ENCODE peak calls at places on chromosomes 7 and 10, in six cellular contexts. N is left ventricle myocardium inferior, T is gastrocnemius medialis, E is AG09309, Z is HCT116, Q is cardiac muscle cell. G is an unnamed sample.

GRCh38 chr7:107372298-107372697 is 97.6 kb upstream of the GPR22 start:
- DNase-seq in N (no peak), T (no peak), E (no peak), Z (no peak), Q (no peak), G (peak)

GRCh38 chr7:131249003-131249402 is 78.7 kb upstream of the MKLN1 start:
- DNase-seq in N (peak), T (peak), E (peak), Z (no peak), Q (peak), G (peak)

GRCh38 chr7:11193888-11194287 is 220.2 kb downstream of the PHF14 start:
- DNase-seq in N (no peak), T (no peak), E (no peak), Z (no peak), Q (peak), G (no peak)

GRCh38 chr7:117960351-117960750 is 87.1 kb upstream of the CTTNBP2 start:
- DNase-seq in N (no peak), T (no peak), E (no peak), Z (no peak), Q (no peak), G (no peak)

GRCh38 chr7:157645539-157645938 is 308.7 kb downstream of the DNAJB6 start:
- DNase-seq in N (no peak), T (no peak), E (no peak), Z (no peak), Q (no peak), G (no peak)

GRCh38 chr10:110430369-110431273 is 67.1 kb upstream of the DUSP5 start:
- DNase-seq in N (no peak), T (no peak), E (no peak), Z (no peak), Q (no peak), G (no peak)

GRCh38 chr7:79452032-79452494 is 1.4 kb downstream of the MAGI2 start:
- DNase-seq in N (peak), T (peak), E (no peak), Z (no peak), Q (peak), G (no peak)

GRCh38 chr10:34303022-34303421 is 512.1 kb downstream of the PARD3 start:
- DNase-seq in N (no peak), T (no peak), E (no peak), Z (no peak), Q (no peak), G (no peak)

GRCh38 chr7:23607130-23607529 is 9.9 kb downstream of the CCDC126 start:
- DNase-seq in N (no peak), T (no peak), E (no peak), Z (no peak), Q (no peak), G (no peak)

GRCh38 chr10:23695825-23696420 is 257.0 kb downstream of the OTUD1 start:
- DNase-seq in N (no peak), T (no peak), E (no peak), Z (no peak), Q (no peak), G (no peak)

GRCh38 chr10:93579089-93579488 is 12.6 kb downstream of the FFAR4 start:
- DNase-seq in N (no peak), T (no peak), E (no peak), Z (peak), Q (no peak), G (no peak)

GRCh38 chr7:142455392-142455791 is 197.5 kb upstream of the PRSS58 start:
- DNase-seq in N (no peak), T (no peak), E (no peak), Z (no peak), Q (peak), G (no peak)

GRCh38 chr10:49611815-49612512 is 1.9 kb downstream of the SLC18A3 start:
- DNase-seq in N (no peak), T (no peak), E (no peak), Z (no peak), Q (no peak), G (no peak)

GRCh38 chr7:143343596-143343995 is 18.9 kb downstream of the FAM131B start:
- DNase-seq in N (no peak), T (no peak), E (no peak), Z (no peak), Q (no peak), G (no peak)

GRCh38 chr7:66837007-66837406 is 84.0 kb upstream of the TMEM248 start:
- DNase-seq in N (no peak), T (no peak), E (no peak), Z (peak), Q (peak), G (no peak)

GRCh38 chr7:118080947-118081346 is 103.0 kb upstream of the LSM8 start:
- DNase-seq in N (no peak), T (no peak), E (no peak), Z (peak), Q (peak), G (no peak)

GRCh38 chr7:157312941-157313340 is 23.9 kb upstream of the DNAJB6 start:
- DNase-seq in N (no peak), T (no peak), E (no peak), Z (no peak), Q (no peak), G (no peak)

GRCh38 chr10:57457972-57458512 is 809.7 kb downstream of the IPMK start:
- DNase-seq in N (no peak), T (no peak), E (no peak), Z (no peak), Q (no peak), G (no peak)

GRCh38 chr7:159143780-159144755 is 599 bp downstream of the VIPR2 start:
- DNase-seq in N (peak), T (no peak), E (no peak), Z (no peak), Q (no peak), G (no peak)

GRCh38 chr10:96450514-96451207 is 63.1 kb downstream of the TLL2 start:
- DNase-seq in N (no peak), T (no peak), E (no peak), Z (no peak), Q (no peak), G (no peak)

GRCh38 chr7:118436663-118437062 is 212.2 kb downstream of the ANKRD7 start:
- DNase-seq in N (no peak), T (no peak), E (no peak), Z (no peak), Q (no peak), G (no peak)

GRCh38 chr7:26187380-26188290 is 12.9 kb downstream of the HNRNPA2B1 start:
- DNase-seq in N (no peak), T (no peak), E (no peak), Z (no peak), Q (no peak), G (no peak)

GRCh38 chr7:15720849-15721471 is 34.5 kb upstream of the MEOX2 start:
- DNase-seq in N (no peak), T (no peak), E (peak), Z (peak), Q (peak), G (no peak)

GRCh38 chr10:73837072-73837471 is 25.7 kb upstream of the NDST2 start:
- DNase-seq in N (no peak), T (no peak), E (no peak), Z (no peak), Q (peak), G (no peak)

GRCh38 chr10:43596546-43596945 is 9.7 kb upstream of the ZNF485 start:
- DNase-seq in N (no peak), T (no peak), E (no peak), Z (no peak), Q (no peak), G (no peak)

GRCh38 chr7:131538791-131539179 is 17.6 kb downstream of the PODXL start:
- DNase-seq in N (peak), T (peak), E (no peak), Z (no peak), Q (no peak), G (no peak)

GRCh38 chr10:58555930-58556311 is 43.2 kb downstream of the BICC1 start:
- DNase-seq in N (no peak), T (no peak), E (no peak), Z (no peak), Q (no peak), G (no peak)

GRCh38 chr10:24596531-24596930 is 127.2 kb downstream of the ARHGAP21 start:
- DNase-seq in N (no peak), T (no peak), E (no peak), Z (no peak), Q (no peak), G (no peak)

GRCh38 chr10:22477365-22478287 is 132.3 kb downstream of the SPAG6 start:
- DNase-seq in N (no peak), T (no peak), E (no peak), Z (no peak), Q (no peak), G (no peak)
- H3K4me3 ChIP-seq in N (peak), T (no peak), E (no peak), Z (no peak), Q (peak), G (no peak)

GRCh38 chr7:154679689-154680088 is 323.2 kb downstream of the PAXIP1 start:
- DNase-seq in N (no peak), T (no peak), E (no peak), Z (no peak), Q (no peak), G (no peak)

GRCh38 chr7:154677454-154677853 is 325.5 kb downstream of the PAXIP1 start:
- DNase-seq in N (no peak), T (no peak), E (no peak), Z (no peak), Q (no peak), G (no peak)

GRCh38 chr7:154674191-154674590 is 328.7 kb downstream of the PAXIP1 start:
- DNase-seq in N (no peak), T (no peak), E (no peak), Z (no peak), Q (no peak), G (no peak)

GRCh38 chr7:154675560-154675959 is 327.4 kb downstream of the PAXIP1 start:
- DNase-seq in N (no peak), T (no peak), E (no peak), Z (no peak), Q (no peak), G (no peak)

DNA sequence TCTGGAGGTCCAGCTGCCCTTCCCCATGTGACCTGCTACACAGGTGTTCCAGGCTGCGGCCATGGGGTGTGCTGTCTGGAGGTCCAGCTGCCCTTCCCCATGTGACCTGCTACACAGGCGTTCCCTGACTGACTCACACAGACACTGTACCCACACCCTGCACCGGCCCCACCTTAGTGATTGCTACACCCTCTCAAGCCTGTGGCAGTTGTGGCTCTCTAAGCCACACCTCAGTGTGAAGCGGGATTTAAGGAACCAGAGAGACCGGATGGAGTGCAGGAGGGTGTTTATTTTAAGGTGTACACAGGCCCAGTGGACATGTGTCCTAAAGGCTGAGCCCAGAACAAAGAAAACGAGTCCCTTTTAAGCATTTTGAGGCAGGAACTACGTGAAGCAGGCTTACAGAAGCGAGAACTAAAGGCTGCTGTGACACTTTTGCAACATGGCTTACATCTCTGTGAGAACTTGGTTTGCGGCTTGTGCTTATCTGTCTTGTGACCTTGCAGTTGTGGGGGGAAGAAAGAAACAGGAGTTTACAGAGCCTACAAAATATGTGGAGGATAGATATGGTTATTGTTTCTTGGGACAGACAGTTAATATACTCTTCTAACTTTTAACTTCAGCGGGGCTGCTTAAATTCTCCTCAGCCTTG is 326.4 kb downstream of the PAXIP1 start:
- DNase-seq in N (no peak), T (no peak), E (no peak), Z (no peak), Q (no peak), G (no peak)
- H3K4me3 ChIP-seq in N (no peak), T (no peak), E (no peak), Z (no peak), Q (no peak), G (no peak)

GRCh38 chr7:43248961-43249807 is 136.7 kb downstream of the HECW1 start:
- DNase-seq in N (no peak), T (no peak), E (no peak), Z (peak), Q (peak), G (peak)

GRCh38 chr7:43244782-43245181 is 132.3 kb downstream of the HECW1 start:
- DNase-seq in N (no peak), T (no peak), E (no peak), Z (no peak), Q (no peak), G (no peak)

GRCh38 chr7:43247757-43248156 is 135.3 kb downstream of the HECW1 start:
- DNase-seq in N (no peak), T (no peak), E (no peak), Z (no peak), Q (no peak), G (no peak)

GRCh38 chr7:43249808-43250145 is 137.3 kb downstream of the HECW1 start:
- DNase-seq in N (no peak), T (no peak), E (no peak), Z (no peak), Q (no peak), G (no peak)

GRCh38 chr7:43248553-43248952 is 136.1 kb downstream of the HECW1 start:
- DNase-seq in N (no peak), T (no peak), E (no peak), Z (no peak), Q (no peak), G (no peak)
- H3K4me3 ChIP-seq in N (no peak), T (no peak), E (peak), Z (peak), Q (no peak), G (no peak)

GRCh38 chr10:120458432-120458831 is 1.4 kb downstream of the PLPP4 start:
- DNase-seq in N (no peak), T (no peak), E (no peak), Z (no peak), Q (no peak), G (no peak)
- H3K4me3 ChIP-seq in N (no peak), T (no peak), E (no peak), Z (no peak), Q (no peak), G (peak)